ENCODE peak calls at places on chromosomes 16 and 17, in seven cellular contexts. U is CD8-positive, alpha-beta T cell; J is heart right ventricle; Q is neuronal stem cell; Y is cardiac muscle cell; P is transverse colon; V is kidney. W is an unnamed sample.

GRCh38 chr16:1768061-1768766 is 3.1 kb downstream of the NME3 start:
- DNase-seq in U (no peak), J (no peak), Q (no peak), Y (no peak), P (no peak), V (no peak), W (no peak)

GRCh38 chr16:74892574-74893461 is 92.1 kb downstream of the WDR59 start:
- DNase-seq in U (no peak), J (no peak), Q (no peak), Y (no peak), P (no peak), V (no peak), W (no peak)

GRCh38 chr17:50871898-50872297 is 5.7 kb upstream of the TOB1 start:
- DNase-seq in U (no peak), J (no peak), Q (no peak), Y (no peak), P (no peak), V (no peak), W (no peak)

GRCh38 chr17:413706-414440 is 61.3 kb upstream of the RPH3AL start:
- DNase-seq in U (no peak), J (no peak), Q (no peak), Y (no peak), P (no peak), V (no peak), W (no peak)

GRCh38 chr17:28317965-28318758 is 838 bp upstream of the TMEM97 start:
- DNase-seq in U (no peak), J (no peak), Q (peak; percentile 42), Y (peak; percentile 10), P (no peak), V (no peak), W (peak; percentile 74)

GRCh38 chr17:42179911-42180410 is 981 bp downstream of the KCNH4 start:
- DNase-seq in U (peak; percentile 34), J (peak; percentile 60), Q (peak; percentile 63), Y (peak; percentile 57), P (peak; percentile 34), V (no peak), W (no peak)

GRCh38 chr17:66711936-66712335 is 123.0 kb upstream of the CACNG5 start:
- DNase-seq in U (no peak), J (no peak), Q (no peak), Y (no peak), P (peak; percentile 84), V (no peak), W (no peak)

GRCh38 chr16:46972971-46973456 is 460 bp downstream of the DNAJA2 start:
- DNase-seq in U (peak; percentile 42), J (peak; percentile 37), Q (peak; percentile 26), Y (peak; percentile 16), P (peak; percentile 50), V (peak; percentile 84), W (peak; percentile 55)

GRCh38 chr17:48002920-48003685 is 32.2 kb downstream of the CDK5RAP3 start:
- DNase-seq in U (no peak), J (no peak), Q (no peak), Y (no peak), P (no peak), V (no peak), W (no peak)

GRCh38 chr17:48548687-48549621 is 4.0 kb upstream of the HOXB2 start:
- DNase-seq in U (no peak), J (no peak), Q (no peak), Y (no peak), P (no peak), V (no peak), W (no peak)

GRCh38 chr17:58918072-58918471 is 162.4 kb downstream of the PPM1E start:
- DNase-seq in U (no peak), J (no peak), Q (no peak), Y (no peak), P (no peak), V (no peak), W (no peak)

GRCh38 chr17:34797724-34798123 is 163.5 kb downstream of the CCT6B start:
- DNase-seq in U (no peak), J (no peak), Q (peak; percentile 80), Y (peak; percentile 33), P (no peak), V (no peak), W (no peak)

GRCh38 chr16:47507701-47508100 is 46.6 kb downstream of the PHKB start:
- DNase-seq in U (no peak), J (no peak), Q (no peak), Y (no peak), P (no peak), V (no peak), W (no peak)

GRCh38 chr17:64157669-64158180 is 27.8 kb upstream of the ERN1 start:
- DNase-seq in U (no peak), J (no peak), Q (no peak), Y (no peak), P (no peak), V (no peak), W (no peak)

GRCh38 chr17:41972571-41973411 is 6.2 kb downstream of the CNP start:
- DNase-seq in U (no peak), J (peak; percentile 49), Q (no peak), Y (no peak), P (no peak), V (peak; percentile 90), W (peak; percentile 76)

GRCh38 chr16:85782476-85782875 is 16.9 kb downstream of the EMC8 start:
- DNase-seq in U (no peak), J (no peak), Q (no peak), Y (no peak), P (no peak), V (peak; percentile 12), W (no peak)

GRCh38 chr17:31522284-31522931 is 130.9 kb downstream of the RAB11FIP4 start:
- DNase-seq in U (no peak), J (no peak), Q (no peak), Y (no peak), P (no peak), V (no peak), W (no peak)

GRCh38 chr16:12231666-12232065 is 255.1 kb downstream of the SNX29 start:
- DNase-seq in U (no peak), J (no peak), Q (no peak), Y (no peak), P (no peak), V (no peak), W (no peak)

DNA sequence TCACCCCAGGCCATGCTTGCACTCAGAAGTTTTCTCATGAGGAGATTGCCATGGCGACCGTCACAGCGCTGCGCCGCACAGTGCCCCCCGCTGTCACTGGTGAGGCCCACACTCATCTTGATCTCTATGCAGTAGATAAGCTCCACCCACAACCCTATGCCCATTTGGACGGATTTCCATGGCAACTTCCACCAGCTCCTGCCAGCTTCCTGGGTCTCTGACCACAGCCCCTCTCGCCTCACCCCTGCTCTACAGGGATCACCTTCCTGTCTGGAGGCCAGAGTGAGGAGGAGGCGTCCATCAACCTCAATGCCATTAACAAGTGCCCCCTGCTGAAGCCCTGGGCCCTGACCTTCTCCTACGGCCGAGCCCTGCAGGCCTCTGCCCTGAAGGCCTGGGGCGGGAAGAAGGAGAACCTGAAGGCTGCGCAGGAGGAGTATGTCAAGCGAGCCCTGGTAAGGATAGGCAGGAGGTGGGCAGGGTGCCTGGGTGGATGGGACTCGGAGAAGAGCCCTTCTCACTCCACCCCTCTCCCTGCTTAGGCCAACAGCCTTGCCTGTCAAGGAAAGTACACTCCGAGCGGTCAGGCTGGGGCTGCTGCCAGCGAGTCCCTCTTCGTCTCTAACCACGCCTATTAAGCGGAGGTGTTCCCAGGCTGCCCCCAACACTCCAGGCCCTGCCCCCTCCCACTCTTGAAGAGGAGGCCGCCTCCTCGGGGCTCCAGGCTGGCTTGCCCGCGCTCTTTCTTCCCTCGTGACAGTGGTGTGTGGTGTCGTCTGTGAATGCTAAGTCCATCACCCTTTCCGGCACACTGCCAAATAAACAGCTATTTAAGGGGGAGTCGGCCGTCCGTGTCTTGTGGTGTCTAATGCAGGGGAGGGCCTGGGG is 4.3 kb downstream of the ALDOA start:
- DNase-seq in U (no peak), J (peak; percentile 24), Q (no peak), Y (peak; percentile 58), P (no peak), V (no peak), W (no peak)
- H3K27ac ChIP-seq in U (no peak overlapping the region), J (no peak overlapping the region), Q (no peak overlapping the region), Y (peak overlapping the region; percentile 69), P (peak overlapping the region; percentile 99), V (no peak overlapping the region), W (no peak overlapping the region)

DNA sequence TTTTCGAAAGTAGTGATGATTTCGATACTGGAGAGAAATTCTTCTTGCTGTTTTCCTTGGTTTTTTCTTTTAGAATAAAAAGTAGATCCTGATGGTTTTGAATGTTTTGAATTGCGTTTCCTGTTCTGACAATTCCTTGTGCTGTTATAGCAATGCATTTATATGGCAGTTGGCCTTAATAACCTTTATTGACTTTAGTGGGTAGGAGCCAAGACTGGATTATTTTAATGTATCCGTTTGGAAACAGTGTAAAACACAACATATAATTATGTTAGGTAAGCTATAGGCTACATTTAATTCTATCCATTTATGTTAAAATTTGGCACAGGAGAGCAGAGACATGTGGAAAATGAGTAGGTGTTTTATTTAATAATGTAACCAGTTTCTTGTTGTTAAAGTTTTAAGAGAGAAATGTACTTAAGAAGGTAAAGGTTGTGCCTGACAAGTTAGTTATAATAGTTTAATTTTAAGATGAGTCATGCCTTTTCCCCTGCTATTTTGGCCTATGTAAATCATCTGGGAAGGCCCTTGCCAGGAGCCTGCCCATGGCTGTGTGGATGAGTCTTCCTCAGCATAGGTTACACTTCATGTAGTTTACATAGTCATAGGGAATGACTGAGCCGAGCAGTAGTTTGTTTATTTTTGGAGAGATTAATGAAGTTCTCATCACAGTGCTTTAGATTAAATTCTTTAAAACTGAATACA is 189.9 kb downstream of the FTO start:
- DNase-seq in U (no peak), J (no peak), Q (no peak), Y (peak; percentile 55), P (peak; percentile 23), V (no peak), W (no peak)
- H3K27ac ChIP-seq in U (no peak overlapping the region), J (no peak overlapping the region), Q (no peak overlapping the region), Y (peak overlapping the region; percentile 11), P (peak overlapping the region; percentile 23), V (no peak overlapping the region), W (no peak overlapping the region)

GRCh38 chr16:82625066-82625968 is 1.5 kb upstream of the CDH13 start:
- DNase-seq in U (no peak), J (peak; percentile 40), Q (no peak), Y (no peak), P (no peak), V (no peak), W (no peak)

DNA sequence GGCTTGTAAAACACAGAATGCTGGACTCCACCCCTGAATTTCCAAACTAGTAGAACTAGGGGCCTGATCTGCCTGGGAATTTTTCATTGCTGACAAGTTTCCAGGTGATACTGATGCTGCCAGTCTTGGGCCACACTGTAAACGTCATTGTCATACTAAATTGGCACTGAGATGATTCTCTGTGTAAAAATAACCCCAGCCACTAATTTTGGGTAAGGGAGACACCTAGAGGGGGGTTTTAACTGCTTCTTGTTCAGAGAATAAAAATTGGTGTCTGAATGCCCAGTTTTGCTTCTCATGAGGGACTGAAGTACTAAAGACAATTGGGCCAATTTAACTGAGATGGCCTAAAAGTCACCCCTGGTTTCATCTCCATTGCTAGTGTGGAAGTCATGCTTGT is 5.0 kb upstream of the CDH13 start:
- DNase-seq in U (no peak), J (no peak), Q (no peak), Y (no peak), P (no peak), V (no peak), W (no peak)
- H3K27ac ChIP-seq in U (no peak overlapping the region), J (no peak overlapping the region), Q (no peak overlapping the region), Y (no peak overlapping the region), P (no peak overlapping the region), V (no peak overlapping the region), W (no peak overlapping the region)

DNA sequence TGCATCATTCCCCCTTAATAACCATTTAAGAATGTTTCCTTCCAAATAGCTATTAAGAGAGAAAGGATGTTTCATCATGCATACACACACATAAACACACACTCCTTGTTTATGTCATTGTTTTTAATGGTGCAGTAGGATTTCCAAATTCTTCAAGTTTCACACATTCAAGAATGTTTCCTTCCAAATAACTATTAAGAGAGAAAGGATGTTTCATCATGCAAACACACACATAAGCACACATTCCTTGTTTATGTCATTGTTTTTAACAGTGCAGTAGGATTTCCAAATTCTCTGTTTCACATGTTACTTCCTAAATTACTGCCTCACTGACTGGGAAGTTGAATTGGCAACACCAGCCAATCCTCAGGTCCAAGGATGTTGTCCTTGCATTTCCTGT is 7.7 kb downstream of the TOX3 start:
- DNase-seq in U (no peak), J (no peak), Q (no peak), Y (no peak), P (no peak), V (no peak), W (no peak)
- H3K27ac ChIP-seq in U (no peak overlapping the region), J (no peak overlapping the region), Q (no peak overlapping the region), Y (no peak overlapping the region), P (no peak overlapping the region), V (no peak overlapping the region), W (no peak overlapping the region)